ENCODE peak calls at places on chromosomes 1 and 21, in seven cellular contexts. B is psoas muscle, D is AG04450, C is right lobe of liver, P is esophagus muscularis mucosa, M is stomach, R is PC-3. K is an unnamed sample.

GRCh38 chr1:66380452-66381212 is 153.3 kb upstream of the SGIP1 start:
- DNase-seq in P (no peak), B (no peak), M (peak; percentile 32), R (no peak), C (no peak), D (no peak), K (no peak)

GRCh38 chr21:46000182-46000730 is 18.7 kb downstream of the COL6A1 start:
- DNase-seq in P (no peak), C (no peak), R (no peak), D (no peak), B (no peak), M (no peak), K (peak; percentile 71)

GRCh38 chr21:36703123-36703522 is 4.2 kb downstream of the SIM2 start:
- DNase-seq in M (no peak), B (no peak), R (no peak), C (no peak), P (no peak), D (no peak), K (no peak)

GRCh38 chr1:154442006-154442740 is 37.0 kb downstream of the IL6R start:
- DNase-seq in P (no peak), R (peak; percentile 29), M (no peak), D (no peak), B (no peak), C (no peak), K (no peak)

GRCh38 chr1:169005776-169006175 is 100.7 kb upstream of the ATP1B1 start:
- DNase-seq in M (no peak), B (no peak), D (no peak), C (no peak), P (no peak), R (no peak), K (no peak)

GRCh38 chr1:172630060-172630818 is 28.7 kb upstream of the FASLG start:
- DNase-seq in M (no peak), C (no peak), R (peak; percentile 73), P (no peak), D (no peak), B (no peak), K (no peak)

GRCh38 chr1:25774921-25775774 is 24.8 kb upstream of the SELENON start:
- DNase-seq in M (no peak), B (no peak), P (no peak), C (no peak), D (no peak), R (no peak), K (no peak)

GRCh38 chr1:204096931-204097330 is 24.0 kb downstream of the SOX13 start:
- DNase-seq in R (no peak), B (no peak), P (no peak), D (no peak), C (no peak), M (no peak), K (no peak)

GRCh38 chr21:35428489-35428888 is 379.4 kb upstream of the RUNX1 start:
- DNase-seq in B (peak; percentile 34), D (no peak), P (no peak), C (no peak), M (no peak), R (no peak), K (peak; percentile 78)

GRCh38 chr21:33078907-33079582 is 9.1 kb downstream of the OLIG1 start:
- DNase-seq in R (peak; percentile 86), P (no peak), M (no peak), D (peak; percentile 13), B (no peak), C (no peak), K (no peak)

GRCh38 chr1:201790261-201790660 is 38.7 kb upstream of the IPO9 start:
- DNase-seq in R (peak; percentile 27), C (no peak), P (no peak), M (no peak), B (no peak), D (no peak), K (no peak)

GRCh38 chr1:219555031-219555667 is 57.8 kb downstream of the ZC3H11B start:
- DNase-seq in R (peak; percentile 97), D (no peak), B (no peak), P (no peak), C (no peak), M (no peak), K (no peak)

GRCh38 chr21:16279658-16280581 is 550.1 kb downstream of the USP25 start:
- DNase-seq in P (no peak), R (no peak), D (peak; percentile 3), B (peak; percentile 19), C (no peak), M (no peak), K (peak; percentile 72)

GRCh38 chr1:18592368-18592767 is 38.3 kb upstream of the PAX7 start:
- DNase-seq in B (no peak), C (no peak), R (no peak), M (no peak), P (no peak), D (no peak), K (no peak)

GRCh38 chr1:151010346-151010726 is 2.1 kb downstream of the PRUNE1 start:
- DNase-seq in R (no peak), C (no peak), D (no peak), P (no peak), B (no peak), M (no peak), K (no peak)

GRCh38 chr1:151012684-151013471 is 4.6 kb downstream of the PRUNE1 start:
- DNase-seq in D (no peak), B (no peak), M (no peak), P (no peak), R (no peak), C (peak; percentile 73), K (no peak)

GRCh38 chr1:151011154-151011850 is 3.1 kb downstream of the PRUNE1 start:
- DNase-seq in R (no peak), M (no peak), P (no peak), C (no peak), B (no peak), D (no peak), K (no peak)

GRCh38 chr1:151009674-151010345 is 1.6 kb downstream of the PRUNE1 start:
- DNase-seq in R (no peak), M (no peak), D (no peak), C (no peak), P (no peak), B (no peak), K (no peak)

GRCh38 chr1:151013518-151013917 is 5.3 kb downstream of the PRUNE1 start:
- DNase-seq in B (no peak), M (peak; percentile 63), C (no peak), R (no peak), D (no peak), P (no peak), K (no peak)
- H3K27ac ChIP-seq in B (peak overlapping the region; percentile 39), M (peak overlapping the region; percentile 56), C (peak overlapping the region; percentile 77), R (no peak overlapping the region), D (no peak overlapping the region), P (peak overlapping the region; percentile 2), K (peak overlapping the region; percentile 83)

GRCh38 chr1:24203404-24203803 is 16.3 kb upstream of the IFNLR1 start:
- DNase-seq in P (no peak), D (no peak), R (peak; percentile 90), M (peak; percentile 57), C (peak; percentile 37), B (no peak), K (no peak)
- TF ChIP-seq CTCF in P (no peak), D (no peak), R (no peak), M (no peak), C (no peak), B (no peak), K (no peak)

DNA sequence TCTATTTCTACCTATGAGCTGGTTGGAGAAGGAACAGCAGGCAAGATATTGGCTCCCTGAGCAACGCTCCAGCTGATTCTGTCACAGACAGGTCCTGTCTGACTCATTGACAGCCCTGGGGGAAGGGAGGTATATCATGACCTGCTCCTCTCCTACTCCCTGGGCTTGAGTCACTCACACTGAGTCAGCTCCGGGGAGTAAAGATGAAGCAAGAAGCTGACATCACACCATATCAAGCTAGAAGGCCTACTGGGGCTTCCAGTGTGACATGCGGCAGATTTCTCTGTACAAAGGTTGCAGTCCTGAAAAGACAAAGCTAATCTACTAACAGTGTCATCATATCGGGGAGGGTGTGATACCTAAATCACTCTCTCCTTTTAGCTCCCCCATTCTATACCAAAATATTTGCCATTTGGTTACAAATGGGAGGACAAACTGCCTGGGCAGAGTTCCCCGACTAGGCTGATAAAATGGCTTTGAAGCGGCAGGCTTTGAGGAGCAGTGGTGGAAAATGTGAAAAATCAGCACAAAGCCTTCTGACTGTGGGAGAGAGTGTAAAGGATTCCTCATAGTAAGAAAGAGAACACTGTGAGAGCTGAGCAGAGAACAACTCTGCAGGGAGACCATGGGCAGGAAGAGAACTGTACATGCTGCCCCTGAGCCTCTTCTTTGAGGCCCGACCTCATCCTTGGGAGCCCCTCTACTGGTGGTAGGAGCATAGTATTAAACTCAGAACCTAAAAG is 15.5 kb downstream of the PI4KB start:
- DNase-seq in C (no peak), P (peak; percentile 92), M (peak; percentile 67), D (peak; percentile 97), R (peak; percentile 100), B (peak; percentile 84), K (peak; percentile 94)
- H3K27ac ChIP-seq in C (peak overlapping the region; percentile 54), P (peak overlapping the region; percentile 80), M (peak overlapping the region; percentile 84), D (peak overlapping the region; percentile 99), R (peak overlapping the region; percentile 91), B (peak overlapping the region; percentile 97), K (peak overlapping the region; percentile 85)

GRCh38 chr1:207052736-207053545 is at the start of gene PFKFB2:
- DNase-seq in D (peak; percentile 69), C (peak; percentile 99), P (peak; percentile 98), M (peak; percentile 100), B (peak; percentile 96), R (peak; percentile 100), K (peak; percentile 97)
- TF ChIP-seq CTCF in D (no peak), C (peak; percentile 13), P (peak; percentile 21), M (no peak), B (no peak), R (peak; percentile 35), K (peak; percentile 17)

GRCh38 chr1:20223106-20223505 is 36.8 kb upstream of the PLA2G2C start:
- DNase-seq in R (no peak), M (no peak), C (no peak), D (no peak), B (no peak), P (no peak), K (no peak)

GRCh38 chr1:20216574-20216973 is 30.3 kb upstream of the PLA2G2C start:
- DNase-seq in R (peak; percentile 71), M (no peak), C (no peak), B (no peak), D (no peak), P (no peak), K (no peak)

GRCh38 chr1:20215716-20216115 is 29.4 kb upstream of the PLA2G2C start:
- DNase-seq in R (no peak), C (no peak), B (no peak), P (no peak), D (no peak), M (no peak), K (no peak)

GRCh38 chr1:20223659-20224058 is 37.3 kb upstream of the PLA2G2C start:
- DNase-seq in D (no peak), R (no peak), P (no peak), C (no peak), B (no peak), M (no peak), K (no peak)

GRCh38 chr1:20219991-20220390 is 33.7 kb upstream of the PLA2G2C start:
- DNase-seq in P (no peak), M (no peak), B (no peak), D (no peak), C (no peak), R (no peak), K (no peak)
- H3K27ac ChIP-seq in P (no peak overlapping the region), M (no peak overlapping the region), B (no peak overlapping the region), D (no peak overlapping the region), C (no peak overlapping the region), R (no peak overlapping the region), K (no peak overlapping the region)

K was measured in coronary artery.